ENCODE peak calls at places on chromosome 16, in ten cellular contexts. One of them, this sample, is unnamed.

GRCh38 chr16:6611535-6611934 is 721.1 kb upstream of the RBFOX1 start:
- DNase-seq in left ventricle myocardium inferior: no peak
- DNase-seq in cardiac muscle cell: no peak
- DNase-seq in endothelial cell of umbilical vein: no peak
- DNase-seq in GM23338: peak; percentile 53
- DNase-seq in omental fat pad: no peak
- DNase-seq in choroid plexus epithelial cell: no peak
- DNase-seq in lower leg skin: no peak
- DNase-seq in hepatocyte: no peak
- DNase-seq in psoas muscle: no peak
- DNase-seq in this sample: no peak

GRCh38 chr16:8552487-8553221 is 37.7 kb downstream of the TMEM114 start:
- DNase-seq in endothelial cell of umbilical vein: no peak
- DNase-seq in psoas muscle: no peak
- DNase-seq in choroid plexus epithelial cell: no peak
- DNase-seq in hepatocyte: no peak
- DNase-seq in lower leg skin: no peak
- DNase-seq in GM23338: no peak
- DNase-seq in cardiac muscle cell: no peak
- DNase-seq in omental fat pad: no peak
- DNase-seq in left ventricle myocardium inferior: no peak
- DNase-seq in this sample: peak; percentile 53

GRCh38 chr16:87219287-87219909 is 97.8 kb downstream of the C16orf95 start:
- DNase-seq in endothelial cell of umbilical vein: no peak
- DNase-seq in hepatocyte: no peak
- DNase-seq in psoas muscle: no peak
- DNase-seq in omental fat pad: no peak
- DNase-seq in GM23338: no peak
- DNase-seq in lower leg skin: no peak
- DNase-seq in left ventricle myocardium inferior: no peak
- DNase-seq in choroid plexus epithelial cell: no peak
- DNase-seq in cardiac muscle cell: no peak
- DNase-seq in this sample: no peak

GRCh38 chr16:58414938-58415451 is 22.7 kb downstream of the GINS3 start:
- DNase-seq in lower leg skin: no peak
- DNase-seq in left ventricle myocardium inferior: peak; percentile 27
- DNase-seq in omental fat pad: no peak
- DNase-seq in choroid plexus epithelial cell: peak; percentile 35
- DNase-seq in cardiac muscle cell: no peak
- DNase-seq in psoas muscle: no peak
- DNase-seq in GM23338: no peak
- DNase-seq in hepatocyte: no peak
- DNase-seq in endothelial cell of umbilical vein: peak; percentile 80
- DNase-seq in this sample: no peak

GRCh38 chr16:50274771-50275415 is 8.5 kb downstream of the ADCY7 start:
- DNase-seq in cardiac muscle cell: no peak
- DNase-seq in endothelial cell of umbilical vein: no peak
- DNase-seq in GM23338: no peak
- DNase-seq in psoas muscle: no peak
- DNase-seq in choroid plexus epithelial cell: no peak
- DNase-seq in hepatocyte: no peak
- DNase-seq in omental fat pad: no peak
- DNase-seq in lower leg skin: no peak
- DNase-seq in left ventricle myocardium inferior: no peak
- DNase-seq in this sample: no peak

GRCh38 chr16:793414-793813 is 5.0 kb downstream of the CHTF18 start:
- DNase-seq in choroid plexus epithelial cell: no peak
- DNase-seq in lower leg skin: no peak
- DNase-seq in hepatocyte: no peak
- DNase-seq in GM23338: no peak
- DNase-seq in omental fat pad: no peak
- DNase-seq in psoas muscle: no peak
- DNase-seq in left ventricle myocardium inferior: no peak
- DNase-seq in cardiac muscle cell: no peak
- DNase-seq in endothelial cell of umbilical vein: no peak
- DNase-seq in this sample: no peak

GRCh38 chr16:54178491-54178976 is 108.1 kb downstream of the IRX3 start:
- DNase-seq in hepatocyte: peak; percentile 57
- DNase-seq in omental fat pad: no peak
- DNase-seq in choroid plexus epithelial cell: no peak
- DNase-seq in GM23338: no peak
- DNase-seq in cardiac muscle cell: peak; percentile 92
- DNase-seq in endothelial cell of umbilical vein: no peak
- DNase-seq in left ventricle myocardium inferior: no peak
- DNase-seq in lower leg skin: no peak
- DNase-seq in psoas muscle: no peak
- DNase-seq in this sample: no peak

GRCh38 chr16:11792404-11793260 is 4.4 kb downstream of the ZC3H7A start:
- DNase-seq in endothelial cell of umbilical vein: no peak
- DNase-seq in left ventricle myocardium inferior: no peak
- DNase-seq in lower leg skin: no peak
- DNase-seq in GM23338: no peak
- DNase-seq in omental fat pad: no peak
- DNase-seq in hepatocyte: peak; percentile 76
- DNase-seq in choroid plexus epithelial cell: no peak
- DNase-seq in cardiac muscle cell: peak; percentile 48
- DNase-seq in psoas muscle: peak; percentile 59
- DNase-seq in this sample: no peak

GRCh38 chr16:49596119-49596518 is 222.5 kb downstream of the C16orf78 start:
- DNase-seq in psoas muscle: no peak
- DNase-seq in hepatocyte: peak; percentile 25
- DNase-seq in endothelial cell of umbilical vein: peak; percentile 51
- DNase-seq in choroid plexus epithelial cell: peak; percentile 70
- DNase-seq in GM23338: no peak
- DNase-seq in left ventricle myocardium inferior: no peak
- DNase-seq in cardiac muscle cell: no peak
- DNase-seq in omental fat pad: no peak
- DNase-seq in lower leg skin: no peak
- DNase-seq in this sample: peak; percentile 21

GRCh38 chr16:63568184-63568583 is 1531.9 kb upstream of the CDH8 start:
- DNase-seq in psoas muscle: no peak
- DNase-seq in endothelial cell of umbilical vein: no peak
- DNase-seq in cardiac muscle cell: no peak
- DNase-seq in left ventricle myocardium inferior: no peak
- DNase-seq in hepatocyte: no peak
- DNase-seq in GM23338: peak; percentile 5
- DNase-seq in lower leg skin: no peak
- DNase-seq in omental fat pad: no peak
- DNase-seq in choroid plexus epithelial cell: no peak
- DNase-seq in this sample: no peak

GRCh38 chr16:19605701-19606100 is 50.2 kb downstream of the VPS35L start:
- DNase-seq in lower leg skin: no peak
- DNase-seq in hepatocyte: no peak
- DNase-seq in endothelial cell of umbilical vein: no peak
- DNase-seq in psoas muscle: no peak
- DNase-seq in GM23338: no peak
- DNase-seq in left ventricle myocardium inferior: no peak
- DNase-seq in omental fat pad: no peak
- DNase-seq in choroid plexus epithelial cell: no peak
- DNase-seq in cardiac muscle cell: no peak
- DNase-seq in this sample: no peak

GRCh38 chr16:56589141-56590039 is at the start of gene MT3:
- DNase-seq in hepatocyte: peak; percentile 34
- DNase-seq in GM23338: peak; percentile 87
- DNase-seq in choroid plexus epithelial cell: no peak
- DNase-seq in lower leg skin: no peak
- DNase-seq in cardiac muscle cell: peak; percentile 40
- DNase-seq in psoas muscle: peak; percentile 39
- DNase-seq in left ventricle myocardium inferior: no peak
- DNase-seq in endothelial cell of umbilical vein: no peak
- DNase-seq in omental fat pad: no peak
- DNase-seq in this sample: no peak

GRCh38 chr16:7331997-7332396 is 648 bp upstream of the RBFOX1 start:
- DNase-seq in omental fat pad: no peak
- DNase-seq in left ventricle myocardium inferior: no peak
- DNase-seq in hepatocyte: no peak
- DNase-seq in psoas muscle: no peak
- DNase-seq in lower leg skin: no peak
- DNase-seq in GM23338: no peak
- DNase-seq in choroid plexus epithelial cell: no peak
- DNase-seq in endothelial cell of umbilical vein: no peak
- DNase-seq in cardiac muscle cell: no peak
- DNase-seq in this sample: no peak

GRCh38 chr16:86823125-86823524 is 244.8 kb downstream of the FOXL1 start:
- DNase-seq in choroid plexus epithelial cell: no peak
- DNase-seq in left ventricle myocardium inferior: no peak
- DNase-seq in psoas muscle: no peak
- DNase-seq in cardiac muscle cell: no peak
- DNase-seq in lower leg skin: no peak
- DNase-seq in omental fat pad: no peak
- DNase-seq in endothelial cell of umbilical vein: no peak
- DNase-seq in hepatocyte: no peak
- DNase-seq in GM23338: no peak
- DNase-seq in this sample: no peak

GRCh38 chr16:84993926-84994325 is 17.4 kb downstream of the ZDHHC7 start:
- DNase-seq in hepatocyte: no peak
- DNase-seq in GM23338: no peak
- DNase-seq in left ventricle myocardium inferior: no peak
- DNase-seq in lower leg skin: no peak
- DNase-seq in psoas muscle: no peak
- DNase-seq in cardiac muscle cell: no peak
- DNase-seq in omental fat pad: no peak
- DNase-seq in endothelial cell of umbilical vein: no peak
- DNase-seq in choroid plexus epithelial cell: no peak
- DNase-seq in this sample: no peak

GRCh38 chr16:56102159-56102798 is 89.0 kb upstream of the GNAO1 start:
- DNase-seq in choroid plexus epithelial cell: no peak
- DNase-seq in left ventricle myocardium inferior: peak; percentile 61
- DNase-seq in endothelial cell of umbilical vein: no peak
- DNase-seq in omental fat pad: no peak
- DNase-seq in psoas muscle: peak; percentile 38
- DNase-seq in GM23338: peak; percentile 11
- DNase-seq in cardiac muscle cell: peak; percentile 69
- DNase-seq in hepatocyte: peak; percentile 50
- DNase-seq in lower leg skin: no peak
- DNase-seq in this sample: no peak

GRCh38 chr16:25679468-25680010 is 12.2 kb upstream of the HS3ST4 start:
- DNase-seq in psoas muscle: no peak
- DNase-seq in left ventricle myocardium inferior: no peak
- DNase-seq in lower leg skin: no peak
- DNase-seq in omental fat pad: no peak
- DNase-seq in endothelial cell of umbilical vein: no peak
- DNase-seq in cardiac muscle cell: no peak
- DNase-seq in choroid plexus epithelial cell: no peak
- DNase-seq in hepatocyte: no peak
- DNase-seq in GM23338: peak; percentile 8
- DNase-seq in this sample: no peak
- TF ChIP-seq CTCF in psoas muscle: no peak
- TF ChIP-seq CTCF in left ventricle myocardium inferior: no peak
- TF ChIP-seq CTCF in lower leg skin: no peak
- TF ChIP-seq CTCF in omental fat pad: no peak
- TF ChIP-seq CTCF in endothelial cell of umbilical vein: no peak
- TF ChIP-seq CTCF in cardiac muscle cell: no peak
- TF ChIP-seq CTCF in choroid plexus epithelial cell: no peak
- TF ChIP-seq CTCF in hepatocyte: no peak
- TF ChIP-seq CTCF in GM23338: no peak
- TF ChIP-seq CTCF in this sample: no peak

DNA sequence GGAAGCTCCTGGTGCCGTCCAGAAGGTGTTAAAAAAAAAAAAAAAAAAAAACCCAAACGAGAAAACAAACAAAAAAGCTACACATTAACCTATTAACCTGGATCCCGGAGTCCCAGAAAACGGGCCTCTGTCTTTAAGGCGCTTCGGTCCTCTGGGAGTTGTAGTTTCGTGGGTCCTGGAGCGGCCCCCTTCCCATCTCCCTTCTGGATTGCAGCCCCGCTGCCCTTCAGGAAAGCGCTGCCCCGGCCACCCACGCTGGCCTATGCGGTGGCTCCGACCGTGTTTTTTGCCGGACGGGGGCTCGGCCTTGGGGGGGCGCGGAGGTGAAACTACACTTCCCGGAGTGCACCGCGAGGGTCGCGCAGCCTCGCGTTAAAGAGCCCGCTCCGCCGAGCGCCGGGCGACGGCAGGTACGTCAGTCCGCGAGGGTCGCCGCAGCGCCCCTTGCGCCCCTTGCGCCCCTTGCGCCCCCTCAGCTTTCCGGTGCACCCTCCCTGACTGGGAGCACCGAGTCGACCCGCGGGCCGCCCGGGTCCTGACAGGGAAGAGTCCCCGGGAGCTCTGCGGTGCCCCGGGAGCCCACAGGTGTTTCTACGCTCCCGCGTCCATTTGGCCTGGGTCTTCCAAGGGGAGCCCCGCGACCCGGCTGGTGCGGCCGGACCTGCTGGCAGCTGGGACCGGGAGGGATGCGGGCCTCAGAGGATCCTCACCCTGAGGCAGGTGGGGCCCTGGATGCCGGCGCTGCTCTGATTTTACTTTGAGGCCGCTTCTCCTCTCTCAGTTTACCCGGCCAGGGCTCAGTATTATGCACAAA is at the start of gene FCSK:
- DNase-seq in choroid plexus epithelial cell: peak; percentile 64
- DNase-seq in left ventricle myocardium inferior: peak; percentile 61
- DNase-seq in hepatocyte: peak; percentile 86
- DNase-seq in lower leg skin: no peak
- DNase-seq in endothelial cell of umbilical vein: peak; percentile 86
- DNase-seq in cardiac muscle cell: peak; percentile 88
- DNase-seq in omental fat pad: no peak
- DNase-seq in psoas muscle: peak; percentile 67
- DNase-seq in GM23338: peak; percentile 93
- DNase-seq in this sample: no peak
- TF ChIP-seq CTCF in choroid plexus epithelial cell: no peak
- TF ChIP-seq CTCF in left ventricle myocardium inferior: no peak
- TF ChIP-seq CTCF in hepatocyte: no peak
- TF ChIP-seq CTCF in lower leg skin: no peak
- TF ChIP-seq CTCF in endothelial cell of umbilical vein: no peak
- TF ChIP-seq CTCF in cardiac muscle cell: no peak
- TF ChIP-seq CTCF in omental fat pad: no peak
- TF ChIP-seq CTCF in psoas muscle: no peak
- TF ChIP-seq CTCF in GM23338: peak; percentile 51
- TF ChIP-seq CTCF in this sample: no peak

DNA sequence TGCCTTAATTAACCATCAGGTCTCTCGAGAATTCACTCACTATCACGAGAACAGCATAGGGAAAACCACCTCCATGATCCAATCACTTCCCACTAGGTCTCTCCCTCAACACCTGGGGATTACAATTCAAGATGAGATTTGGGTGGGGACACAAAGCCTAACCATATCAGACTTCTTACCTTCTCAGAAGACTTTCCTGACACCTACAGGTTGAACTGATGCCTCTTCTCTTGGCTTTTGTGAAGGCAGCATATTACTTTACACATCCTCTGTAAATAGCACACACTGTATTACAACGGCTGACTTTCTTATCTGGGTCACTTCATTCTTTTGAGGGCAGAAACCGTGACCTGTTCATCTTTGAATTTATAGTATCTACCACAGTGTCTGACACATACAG is 23.6 kb downstream of the BMERB1 start:
- DNase-seq in GM23338: no peak
- DNase-seq in hepatocyte: no peak
- DNase-seq in lower leg skin: no peak
- DNase-seq in left ventricle myocardium inferior: no peak
- DNase-seq in psoas muscle: no peak
- DNase-seq in choroid plexus epithelial cell: no peak
- DNase-seq in cardiac muscle cell: no peak
- DNase-seq in endothelial cell of umbilical vein: no peak
- DNase-seq in omental fat pad: no peak
- DNase-seq in this sample: no peak
- TF ChIP-seq CTCF in GM23338: peak; percentile 30
- TF ChIP-seq CTCF in hepatocyte: no peak
- TF ChIP-seq CTCF in lower leg skin: no peak
- TF ChIP-seq CTCF in left ventricle myocardium inferior: no peak
- TF ChIP-seq CTCF in psoas muscle: peak; percentile 37
- TF ChIP-seq CTCF in choroid plexus epithelial cell: no peak
- TF ChIP-seq CTCF in cardiac muscle cell: no peak
- TF ChIP-seq CTCF in endothelial cell of umbilical vein: no peak
- TF ChIP-seq CTCF in omental fat pad: no peak
- TF ChIP-seq CTCF in this sample: no peak

GRCh38 chr16:70553645-70554044 is 30.0 kb downstream of the SF3B3 start:
- DNase-seq in left ventricle myocardium inferior: no peak
- DNase-seq in omental fat pad: no peak
- DNase-seq in GM23338: no peak
- DNase-seq in endothelial cell of umbilical vein: no peak
- DNase-seq in cardiac muscle cell: no peak
- DNase-seq in choroid plexus epithelial cell: peak; percentile 89
- DNase-seq in psoas muscle: no peak
- DNase-seq in hepatocyte: no peak
- DNase-seq in lower leg skin: no peak
- DNase-seq in this sample: no peak
- TF ChIP-seq CTCF in left ventricle myocardium inferior: no peak
- TF ChIP-seq CTCF in omental fat pad: no peak
- TF ChIP-seq CTCF in GM23338: no peak
- TF ChIP-seq CTCF in endothelial cell of umbilical vein: no peak
- TF ChIP-seq CTCF in cardiac muscle cell: no peak
- TF ChIP-seq CTCF in choroid plexus epithelial cell: no peak
- TF ChIP-seq CTCF in psoas muscle: no peak
- TF ChIP-seq CTCF in hepatocyte: no peak
- TF ChIP-seq CTCF in lower leg skin: no peak
- TF ChIP-seq CTCF in this sample: no peak